ENCODE peak calls at places on chromosomes 1 and 21, in eight cellular contexts. T is lower leg skin, J is heart left ventricle, O is tibial nerve, D is adrenal gland, Q is ovary, C is K562, P is right lobe of liver. F is an unnamed sample.

GRCh38 chr1:160781129-160781808 is 14.7 kb upstream of the LY9 start:
- DNase-seq in C (no peak), D (no peak), O (no peak), J (no peak), P (no peak), T (no peak), Q (no peak), F (no peak)

GRCh38 chr1:67818725-67819301 is 14.5 kb downstream of the GNG12 start:
- DNase-seq in Q (no peak), C (no peak), D (no peak), O (no peak), J (no peak), T (no peak), P (peak), F (no peak)

GRCh38 chr21:36747815-36748381 is 49.0 kb downstream of the SIM2 start:
- DNase-seq in C (peak), T (no peak), J (peak), O (no peak), Q (no peak), P (peak), D (peak), F (no peak)

GRCh38 chr21:41425954-41426655 is at the start of gene MX1:
- DNase-seq in Q (peak), O (peak), D (peak), P (peak), C (no peak), J (peak), T (peak), F (peak)

GRCh38 chr1:184416476-184416875 is 29.6 kb downstream of the C1orf21 start:
- DNase-seq in P (no peak), O (no peak), J (no peak), C (no peak), Q (no peak), T (no peak), D (no peak), F (no peak)

GRCh38 chr1:184716158-184716557 is 38.5 kb downstream of the EDEM3 start:
- DNase-seq in D (no peak), Q (no peak), J (no peak), O (no peak), T (no peak), C (no peak), P (no peak), F (no peak)

GRCh38 chr1:15261155-15262002 is 14.4 kb downstream of the FHAD1 start:
- DNase-seq in P (peak), D (peak), C (no peak), O (peak), J (peak), Q (no peak), T (peak), F (peak)

GRCh38 chr1:153612755-153613331 is at the start of gene S100A16:
- DNase-seq in Q (peak), C (peak), J (peak), P (peak), O (peak), D (peak), T (peak), F (peak)

GRCh38 chr1:41713557-41714327 is 205.0 kb downstream of the HIVEP3 start:
- DNase-seq in P (no peak), Q (no peak), C (no peak), T (no peak), D (no peak), O (no peak), J (no peak), F (peak)

GRCh38 chr1:47241114-47242113 is 9.4 kb upstream of the TAL1 start:
- DNase-seq in T (peak), Q (no peak), P (no peak), O (no peak), J (no peak), D (no peak), C (peak), F (no peak)

GRCh38 chr1:47238935-47239640 is 7.1 kb upstream of the TAL1 start:
- DNase-seq in C (peak), P (no peak), T (no peak), O (no peak), Q (no peak), J (no peak), D (no peak), F (no peak)

GRCh38 chr1:47249755-47250154 is 17.7 kb upstream of the TAL1 start:
- DNase-seq in Q (no peak), C (no peak), J (no peak), T (no peak), D (no peak), O (no peak), P (no peak), F (no peak)

GRCh38 chr1:47244339-47244862 is 12.4 kb upstream of the TAL1 start:
- DNase-seq in J (no peak), D (no peak), O (no peak), T (no peak), Q (no peak), P (no peak), C (no peak), F (no peak)

DNA sequence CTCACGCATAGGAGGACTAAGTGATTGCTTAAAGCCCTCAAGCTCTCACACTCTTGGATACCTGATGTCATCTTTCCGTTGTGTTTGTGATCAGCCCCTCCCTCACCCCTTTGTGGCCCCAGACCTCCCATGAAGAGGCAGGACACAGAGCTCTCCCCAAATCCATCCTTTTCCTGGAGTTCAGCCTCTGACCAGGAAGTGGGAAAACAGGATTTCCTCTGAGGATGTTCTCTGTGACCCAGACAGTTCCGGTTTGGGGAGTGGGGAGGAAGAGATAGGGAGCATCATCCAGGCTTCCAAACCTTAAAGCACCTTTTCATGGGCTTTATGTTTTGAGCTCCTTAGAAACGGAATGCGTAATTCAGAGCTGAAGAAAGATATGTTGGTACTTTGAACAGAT is 11.9 kb upstream of the TAL1 start:
- DNase-seq in Q (no peak), C (no peak), D (no peak), O (no peak), T (no peak), P (no peak), J (no peak), F (no peak)
- H3K4me3 ChIP-seq in Q (no peak), C (no peak), D (no peak), O (no peak), T (no peak), P (no peak), J (no peak), F (no peak)

DNA sequence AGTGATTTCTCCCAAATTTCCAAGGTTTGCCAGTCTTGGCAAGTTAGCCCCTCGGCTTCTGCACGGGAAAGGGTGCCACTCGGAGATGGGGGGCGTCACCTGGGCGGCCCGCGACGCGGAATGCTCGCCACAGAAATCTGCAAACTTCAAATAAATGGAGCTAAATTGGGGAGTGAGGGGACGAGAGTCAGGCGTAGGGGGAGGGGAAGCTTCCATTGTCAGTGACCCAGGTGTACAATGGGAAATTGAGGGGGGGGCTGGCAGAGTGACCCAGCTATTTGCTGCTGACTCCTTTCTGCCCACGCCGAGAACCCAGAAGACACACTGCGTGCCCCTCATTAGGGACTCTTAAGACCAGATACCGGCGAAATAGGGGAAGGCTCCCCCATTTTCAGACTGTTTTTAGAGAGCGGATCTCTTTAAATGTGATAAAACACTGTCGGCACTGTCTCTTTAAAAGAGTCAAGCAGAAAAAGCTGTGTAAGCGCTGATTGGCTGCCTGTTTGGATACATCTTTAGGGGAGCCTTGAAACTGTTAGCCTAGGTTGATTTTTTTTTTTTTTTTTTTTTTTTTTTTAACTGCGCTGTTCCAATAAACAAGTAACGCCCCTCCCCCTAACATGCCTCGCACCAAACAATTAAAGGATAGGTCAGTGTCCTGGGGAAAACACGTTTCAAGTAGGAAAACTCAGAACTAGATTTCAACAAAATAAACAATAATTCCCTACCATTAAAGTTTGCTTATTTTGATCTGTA is 1.2 kb upstream of the SSBP3 start:
- DNase-seq in P (peak), Q (peak), D (peak), J (peak), O (peak), T (peak), C (peak), F (peak)
- TF ChIP-seq POLR2A in P (peak), Q (peak), D (peak), J (peak), O (no peak), T (no peak), C (peak), F (peak)

GRCh38 chr1:91020486-91020885 is 1.3 kb downstream of the ZNF644 start:
- DNase-seq in O (no peak), D (no peak), J (no peak), T (no peak), C (no peak), Q (no peak), P (no peak), F (no peak)

GRCh38 chr1:91015794-91016550 is 5.9 kb downstream of the ZNF644 start:
- DNase-seq in C (no peak), T (no peak), J (no peak), O (no peak), Q (no peak), P (no peak), D (no peak), F (no peak)

GRCh38 chr1:91015358-91015780 is 6.5 kb downstream of the ZNF644 start:
- DNase-seq in P (no peak), C (no peak), Q (no peak), O (no peak), T (no peak), J (no peak), D (no peak), F (no peak)

GRCh38 chr1:91020967-91021685 is 709 bp downstream of the ZNF644 start:
- DNase-seq in C (peak), O (peak), J (peak), Q (peak), D (peak), T (peak), P (peak), F (peak)

DNA sequence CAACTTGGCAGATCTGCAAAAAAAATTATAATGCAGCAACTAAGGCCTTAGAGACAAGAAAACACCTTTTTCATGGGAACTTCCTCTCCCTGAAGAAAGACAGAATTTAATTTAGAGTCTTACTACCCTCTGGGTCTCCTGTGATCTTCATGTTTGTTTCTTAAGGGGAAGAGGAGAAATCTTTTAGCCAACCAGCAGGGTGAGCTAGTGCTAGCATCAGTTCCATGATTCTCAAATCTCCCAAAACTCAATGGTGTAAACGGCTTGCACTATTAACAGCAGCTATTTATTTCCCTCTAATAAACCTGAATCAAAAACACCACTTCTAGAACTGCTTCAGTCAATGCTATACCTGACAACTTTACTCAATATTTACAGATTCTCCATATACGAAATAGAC is 3.8 kb downstream of the ZNF644 start:
- DNase-seq in P (no peak), C (no peak), D (no peak), Q (no peak), J (no peak), T (no peak), O (no peak), F (no peak)
- TF ChIP-seq CTCF in P (peak), C (peak), D (no peak), Q (no peak), J (no peak), T (no peak), O (peak), F (no peak)

DNA sequence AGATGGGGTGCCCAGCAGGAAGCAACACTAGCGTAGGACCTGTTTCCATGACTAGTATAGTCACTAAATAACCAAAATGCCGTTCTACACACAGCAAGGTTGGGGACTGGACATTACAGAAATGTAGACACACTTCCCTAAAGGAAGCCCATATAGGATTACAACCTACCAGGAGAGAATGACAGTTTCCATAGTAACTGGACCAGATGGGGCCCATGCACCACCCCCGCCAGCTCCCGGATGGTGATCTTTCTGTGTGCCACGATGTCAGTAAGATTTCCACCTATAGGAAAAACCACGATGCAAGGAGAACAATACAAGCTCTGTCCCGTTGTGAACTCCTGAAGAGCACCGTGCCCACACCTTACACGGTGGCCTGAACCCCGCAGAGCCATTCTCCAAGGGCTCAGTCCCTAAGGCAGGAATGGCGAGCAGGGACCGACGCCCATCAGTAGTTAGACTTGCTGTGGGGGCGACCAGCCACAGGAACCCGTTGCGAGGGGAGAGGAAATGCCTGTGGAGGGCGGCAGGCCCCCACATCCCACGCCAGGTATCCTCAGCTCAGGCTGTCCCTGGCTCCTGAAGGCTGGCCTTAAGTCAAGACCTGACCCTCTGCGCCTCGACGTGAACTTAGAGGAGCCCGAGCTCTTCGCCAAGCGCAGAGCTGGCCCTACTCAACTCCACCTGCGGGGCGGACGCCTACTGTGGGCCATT is 13.6 kb upstream of the CEP85 start:
- DNase-seq in D (no peak), Q (no peak), T (no peak), P (no peak), O (no peak), J (no peak), C (no peak), F (no peak)
- H3K4me3 ChIP-seq in D (no peak), Q (no peak), T (no peak), P (no peak), O (no peak), J (no peak), C (no peak), F (no peak)

GRCh38 chr1:10641976-10642375 is 154.5 kb downstream of the CASZ1 start:
- DNase-seq in C (no peak), T (no peak), J (no peak), P (no peak), O (no peak), Q (no peak), D (no peak), F (no peak)
- TF ChIP-seq POLR2A in C (no peak), T (no peak), J (no peak), P (no peak), O (no peak), Q (no peak), D (no peak), F (no peak)

DNA sequence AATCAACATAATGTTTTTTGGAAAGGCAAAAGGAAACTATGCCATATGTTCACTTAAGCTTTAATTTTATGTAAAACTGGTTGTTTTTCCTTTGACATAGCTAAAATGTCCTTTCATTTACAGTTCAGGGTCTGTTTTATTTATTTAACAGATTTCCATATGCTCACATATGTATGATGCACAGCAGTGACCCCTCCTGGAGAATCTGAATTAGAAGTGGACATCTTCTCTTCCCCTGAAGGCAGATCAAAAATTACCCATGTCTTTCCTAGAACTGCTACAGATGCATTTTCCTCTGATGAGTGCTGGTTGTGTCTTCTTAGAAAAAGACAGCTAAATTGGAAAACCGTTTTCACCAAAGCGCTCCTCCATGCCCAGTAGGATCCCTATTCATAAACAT is 143.6 kb upstream of the USH2A start:
- DNase-seq in C (no peak), Q (no peak), D (no peak), T (no peak), J (no peak), P (no peak), O (no peak), F (no peak)
- TF ChIP-seq CTCF in C (no peak), Q (no peak), D (no peak), T (no peak), J (no peak), P (peak), O (no peak), F (no peak)

GRCh38 chr1:205444300-205444930 is 11.4 kb downstream of the BLACAT1 start:
- DNase-seq in P (no peak), T (no peak), J (no peak), O (no peak), C (no peak), Q (peak), D (no peak), F (no peak)

GRCh38 chr1:205445653-205445955 is 10.2 kb downstream of the BLACAT1 start:
- DNase-seq in J (no peak), Q (no peak), O (no peak), C (no peak), D (no peak), T (no peak), P (no peak), F (no peak)

GRCh38 chr1:205446828-205447227 is 9.0 kb downstream of the BLACAT1 start:
- DNase-seq in J (peak), P (no peak), D (no peak), Q (no peak), O (no peak), T (no peak), C (no peak), F (no peak)

GRCh38 chr1:205443585-205444299 is 12.1 kb downstream of the BLACAT1 start:
- DNase-seq in P (no peak), T (no peak), J (no peak), O (no peak), Q (no peak), D (no peak), C (no peak), F (no peak)

GRCh38 chr1:205444931-205445652 is 10.8 kb downstream of the BLACAT1 start:
- DNase-seq in J (no peak), P (no peak), T (no peak), C (no peak), O (no peak), D (no peak), Q (peak), F (peak)
- H3K4me3 ChIP-seq in J (no peak), P (no peak), T (no peak), C (no peak), O (peak), D (no peak), Q (peak), F (no peak)

DNA sequence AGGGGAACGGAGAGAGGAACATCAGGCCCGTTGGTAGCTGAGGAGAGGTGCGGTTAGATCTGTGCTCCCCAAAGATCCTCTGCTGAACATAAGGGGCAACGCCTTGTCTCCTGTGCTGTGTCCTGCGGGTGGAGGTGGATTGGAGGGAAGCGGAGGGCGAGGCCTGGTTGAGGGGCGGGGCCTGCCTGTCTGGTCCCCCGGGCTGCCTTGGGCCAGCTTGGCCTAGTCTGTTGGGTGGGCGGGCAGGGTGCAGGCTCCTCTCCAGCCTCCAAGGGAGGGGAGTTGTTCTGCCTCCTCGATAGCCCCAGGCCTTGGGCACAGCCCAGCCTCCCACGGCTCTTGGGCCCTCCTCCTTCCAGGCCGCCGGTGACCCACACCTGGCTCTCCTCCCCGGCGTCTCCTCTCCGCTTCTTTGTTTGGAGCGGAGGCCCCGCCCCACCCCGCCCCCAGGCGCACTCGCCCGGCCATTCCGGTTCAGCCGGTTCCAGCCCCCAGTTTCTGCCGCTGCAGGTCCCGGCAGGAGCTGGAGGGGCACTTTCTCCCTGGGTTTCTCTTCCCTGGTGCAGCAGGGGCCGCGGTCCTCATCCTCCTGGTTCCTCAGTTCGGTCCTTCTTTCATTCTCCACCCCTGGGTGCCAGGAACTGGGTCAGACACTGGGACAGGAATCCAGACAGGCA is 19.4 kb downstream of the PTPRF start:
- DNase-seq in P (peak), J (no peak), T (peak), Q (peak), O (no peak), D (no peak), C (peak), F (peak)
- TF ChIP-seq POLR2A in P (peak), J (no peak), T (no peak), Q (no peak), O (no peak), D (no peak), C (no peak), F (peak)

GRCh38 chr1:19621274-19621950 is 22.7 kb upstream of the NBL1 start:
- DNase-seq in O (no peak), D (no peak), T (peak), Q (no peak), J (no peak), P (no peak), C (no peak), F (no peak)

GRCh38 chr1:19622204-19622603 is 21.9 kb upstream of the NBL1 start:
- DNase-seq in O (no peak), C (no peak), P (no peak), T (peak), D (no peak), Q (no peak), J (no peak), F (no peak)

GRCh38 chr1:19618428-19618827 is 25.7 kb upstream of the NBL1 start:
- DNase-seq in J (no peak), D (no peak), Q (no peak), T (peak), C (no peak), O (no peak), P (no peak), F (no peak)

GRCh38 chr1:19619697-19620384 is 24.3 kb upstream of the NBL1 start:
- DNase-seq in P (no peak), D (no peak), T (no peak), J (no peak), Q (no peak), O (no peak), C (no peak), F (no peak)

DNA sequence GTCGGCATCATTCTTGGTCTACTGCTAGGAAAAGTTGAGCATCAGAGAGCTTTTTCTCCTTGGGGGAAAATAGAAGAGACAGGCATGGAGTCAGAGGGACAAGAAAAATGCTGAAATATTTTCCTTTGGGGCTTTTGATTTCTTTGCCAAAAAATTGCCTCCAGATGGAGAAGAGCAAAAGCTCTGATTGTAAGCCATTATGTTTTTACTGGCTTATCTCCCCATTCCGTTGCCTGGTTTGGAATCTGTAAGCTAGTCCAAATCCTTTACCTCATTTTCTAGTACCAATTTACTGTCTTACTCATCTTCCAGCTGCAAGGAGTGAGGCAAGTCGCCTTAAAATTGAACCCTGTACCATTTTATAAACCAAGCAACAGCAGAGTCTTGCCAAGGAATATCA is 23.3 kb upstream of the NBL1 start:
- DNase-seq in J (no peak), O (no peak), P (no peak), Q (no peak), T (no peak), D (no peak), C (no peak), F (no peak)
- TF ChIP-seq CTCF in J (no peak), O (no peak), P (no peak), Q (no peak), T (no peak), D (no peak), C (no peak), F (no peak)